ENCODE peak calls at places on chromosomes 1 and 21, in seven cellular contexts. A is Karpas-422; F is left ventricle myocardium inferior; K is CD4-positive, CD25-positive, alpha-beta regulatory T cell; X is transverse colon; T is mucosa of descending colon; I is GM23248. V is an unnamed sample. For H3K4me1 and H3K36me3, the result is how much of the 10 kb centered on the place peaks cover.

GRCh38 chr1:167003711-167004110 is 14.6 kb downstream of the MAEL start:
- DNase-seq in X (no peak), F (no peak), A (no peak), T (no peak), K (no peak), I (no peak), V (no peak)

GRCh38 chr21:32813265-32813903 is 41.8 kb upstream of the PAXBP1 start:
- DNase-seq in T (no peak), A (no peak), X (no peak), F (no peak), I (no peak), K (no peak), V (no peak)

GRCh38 chr1:27144349-27144748 is 10.6 kb downstream of the SLC9A1 start:
- DNase-seq in X (peak), T (peak), A (no peak), K (no peak), I (no peak), F (no peak), V (no peak)

GRCh38 chr21:41665766-41666595 is 100.9 kb downstream of the RIPK4 start:
- DNase-seq in A (no peak), K (no peak), X (no peak), F (no peak), I (no peak), T (no peak), V (no peak)

GRCh38 chr1:26693557-26694184 is 2.1 kb upstream of the ARID1A start:
- DNase-seq in X (no peak), T (no peak), K (no peak), A (no peak), I (peak), F (no peak), V (no peak)

GRCh38 chr1:29506678-29507225 is 270.4 kb downstream of the PTPRU start:
- DNase-seq in A (no peak), X (no peak), F (no peak), K (no peak), I (no peak), T (no peak), V (no peak)

GRCh38 chr1:55143686-55144085 is 71.5 kb downstream of the USP24 start:
- DNase-seq in K (no peak), I (no peak), T (no peak), A (peak), X (no peak), F (no peak), V (no peak)

GRCh38 chr21:45054927-45055612 is 19.3 kb upstream of the ADARB1 start:
- DNase-seq in X (no peak), T (no peak), K (no peak), A (no peak), F (no peak), I (no peak), V (no peak)

GRCh38 chr21:44485254-44485793 is 30.0 kb downstream of the LRRC3 start:
- DNase-seq in T (no peak), K (peak), X (no peak), F (no peak), A (peak), I (no peak), V (peak)

GRCh38 chr1:150692720-150693119 is 4.2 kb downstream of the GOLPH3L start:
- DNase-seq in T (no peak), K (no peak), F (no peak), X (no peak), A (no peak), I (no peak), V (no peak)

GRCh38 chr1:61568460-61569211 is 156.3 kb downstream of the TM2D1 start:
- DNase-seq in F (no peak), K (no peak), I (no peak), X (no peak), A (no peak), T (no peak), V (no peak)

GRCh38 chr1:108080448-108080847 is 115.5 kb upstream of the VAV3 start:
- DNase-seq in X (no peak), F (no peak), I (no peak), K (no peak), T (no peak), A (no peak), V (peak)

GRCh38 chr1:221543529-221544120 is 198.3 kb downstream of the DUSP10 start:
- DNase-seq in F (no peak), K (no peak), T (no peak), X (no peak), A (no peak), I (peak), V (no peak)

GRCh38 chr1:183989078-183989577 is 48.4 kb downstream of the COLGALT2 start:
- DNase-seq in A (no peak), K (no peak), X (no peak), I (peak), T (no peak), F (peak), V (no peak)

GRCh38 chr1:154599658-154600057 is 8.3 kb downstream of the ADAR start:
- DNase-seq in X (no peak), K (no peak), T (no peak), I (peak), A (no peak), F (no peak), V (no peak)

GRCh38 chr1:116489231-116489697 is 81.6 kb downstream of the CD58 start:
- DNase-seq in K (no peak), T (no peak), F (no peak), A (no peak), I (peak), X (peak), V (no peak)

GRCh38 chr1:145720556-145720877 is 1.2 kb downstream of the CD160 start:
- DNase-seq in K (no peak), I (peak), A (no peak), F (no peak), T (no peak), X (no peak), V (no peak)

GRCh38 chr21:16992448-16992847 is 520.4 kb upstream of the CXADR start:
- DNase-seq in K (no peak), F (no peak), X (no peak), T (no peak), A (no peak), I (no peak), V (no peak)

GRCh38 chr1:174262747-174263241 is 103.5 kb downstream of the RABGAP1L start:
- DNase-seq in I (peak), F (no peak), X (no peak), T (no peak), K (no peak), A (peak), V (no peak)

GRCh38 chr1:59360729-59361128 is 63.8 kb downstream of the FGGY start:
- DNase-seq in I (peak), X (no peak), A (no peak), K (no peak), T (no peak), F (no peak), V (no peak)

GRCh38 chr1:207084701-207085180 is 3.9 kb upstream of the C4BPB start:
- DNase-seq in I (peak), A (peak), K (peak), X (peak), F (no peak), T (no peak), V (peak)

GRCh38 chr1:178516110-178516509 is 3.2 kb downstream of the TEX35 start:
- DNase-seq in I (no peak), A (no peak), K (no peak), F (no peak), X (no peak), T (no peak), V (no peak)

GRCh38 chr1:89451011-89451410 is 73.6 kb upstream of the LRRC8B start:
- DNase-seq in A (no peak), X (no peak), F (no peak), K (no peak), I (peak), T (no peak), V (no peak)

GRCh38 chr1:114063544-114063943 is 84.3 kb downstream of the OLFML3 start:
- DNase-seq in A (peak), K (no peak), T (no peak), I (no peak), F (no peak), X (no peak), V (no peak)

GRCh38 chr1:200968469-200969410 is 54.8 kb downstream of the KIF21B start:
- DNase-seq in A (no peak), X (no peak), I (no peak), T (no peak), F (no peak), K (no peak), V (no peak)

GRCh38 chr1:219825355-219825754 is 103.0 kb downstream of the SLC30A10 start:
- DNase-seq in T (no peak), I (no peak), F (no peak), A (no peak), K (no peak), X (no peak), V (no peak)

GRCh38 chr1:180950321-180950720 is 37.6 kb downstream of the KIAA1614 start:
- DNase-seq in K (no peak), T (no peak), X (no peak), I (no peak), F (no peak), A (no peak), V (no peak)
- H3K4me1 ChIP-seq in K (under half), T (under half), X (under half), I (under half), F (under half), A (under half), V (under half)

GRCh38 chr1:244414543-244414942 is 37.2 kb downstream of the ADSS2 start:
- DNase-seq in A (no peak), K (no peak), I (peak), T (no peak), X (no peak), F (no peak), V (no peak)

GRCh38 chr1:244409648-244410164 is 42.0 kb downstream of the ADSS2 start:
- DNase-seq in F (no peak), K (no peak), A (no peak), T (no peak), X (no peak), I (no peak), V (no peak)

GRCh38 chr1:244413736-244414135 is 38.0 kb downstream of the ADSS2 start:
- DNase-seq in X (no peak), K (no peak), A (no peak), T (no peak), I (no peak), F (no peak), V (no peak)

GRCh38 chr1:244406337-244406736 is 45.4 kb downstream of the ADSS2 start:
- DNase-seq in I (no peak), F (no peak), K (no peak), X (no peak), T (no peak), A (no peak), V (no peak)

GRCh38 chr1:244412116-244412639 is 39.5 kb downstream of the ADSS2 start:
- DNase-seq in X (no peak), K (no peak), I (no peak), F (no peak), T (no peak), A (no peak), V (no peak)
- H3K36me3 ChIP-seq in X (under half), K (half or more), I (under half), F (half or more), T (under half), A (half or more), V (under half)

GRCh38 chr1:159990005-159990404 is 36.0 kb upstream of the SLAMF9 start:
- DNase-seq in K (no peak), T (no peak), I (no peak), F (no peak), A (no peak), X (no peak), V (no peak)

GRCh38 chr1:159987186-159987585 is 33.1 kb upstream of the SLAMF9 start:
- DNase-seq in I (no peak), T (no peak), K (no peak), F (no peak), A (no peak), X (no peak), V (no peak)

GRCh38 chr1:159988006-159988405 is 34.0 kb upstream of the SLAMF9 start:
- DNase-seq in A (no peak), I (no peak), X (no peak), T (no peak), K (no peak), F (no peak), V (no peak)

GRCh38 chr1:159991513-159991912 is 37.5 kb upstream of the SLAMF9 start:
- DNase-seq in K (no peak), X (no peak), I (peak), T (no peak), A (no peak), F (no peak), V (no peak)

DNA sequence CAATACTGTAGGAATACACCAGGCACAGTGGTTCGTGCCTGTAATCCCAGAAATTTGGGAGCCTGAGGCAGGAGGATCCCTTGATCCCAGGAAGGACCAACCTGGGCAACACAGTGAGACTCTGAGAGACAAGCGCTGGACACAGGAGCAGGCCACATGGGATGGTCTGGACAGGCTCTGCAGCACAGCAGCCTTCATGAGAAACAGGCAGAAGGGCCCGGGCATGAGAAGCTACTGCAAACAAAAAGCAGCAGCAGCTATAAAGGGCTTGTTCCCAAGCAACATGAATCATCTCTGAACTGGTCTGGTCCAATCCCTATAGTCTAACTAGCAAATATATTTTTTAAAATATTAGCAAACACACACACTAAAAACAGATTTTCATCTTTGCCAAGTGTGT is 35.5 kb upstream of the SLAMF9 start:
- DNase-seq in I (peak), X (no peak), F (no peak), A (peak), K (no peak), T (no peak), V (no peak)
- H3K4me1 ChIP-seq in I (under half), X (under half), F (under half), A (under half), K (under half), T (under half), V (under half)

GRCh38 chr1:19220080-19220846 is 10.2 kb upstream of the UBR4 start:
- DNase-seq in A (no peak), T (no peak), K (no peak), I (no peak), F (no peak), X (no peak), V (no peak)
- H3K36me3 ChIP-seq in A (under half), T (under half), K (half or more), I (under half), F (half or more), X (under half), V (under half)

DNA sequence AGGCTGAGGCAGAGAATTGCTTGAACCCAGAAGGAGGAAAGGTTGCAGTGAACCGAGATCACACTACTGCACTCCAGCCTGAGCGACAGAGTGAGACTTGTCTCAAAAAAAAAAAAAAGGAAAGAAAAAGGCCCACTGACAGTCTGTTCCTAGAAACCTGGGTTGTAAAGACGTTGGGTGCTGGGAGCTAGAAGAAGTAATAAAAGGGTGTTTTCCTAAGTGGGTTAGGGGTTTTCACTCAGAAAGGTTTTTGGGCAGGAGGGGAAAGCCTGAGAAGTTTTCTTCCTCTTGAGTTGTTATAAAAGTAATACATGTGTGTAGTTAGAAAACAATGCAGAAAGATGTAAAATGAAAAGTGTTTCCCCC is 25.4 kb downstream of the CELA3A start:
- DNase-seq in K (no peak), F (no peak), I (no peak), T (no peak), A (no peak), X (no peak), V (no peak)
- H3K4me1 ChIP-seq in K (under half), F (under half), I (under half), T (under half), A (under half), X (under half), V (under half)

GRCh38 chr1:171563675-171564074 is 58.4 kb upstream of the MYOCOS start:
- DNase-seq in I (peak), T (no peak), A (no peak), K (no peak), X (no peak), F (no peak), V (no peak)
- H3K36me3 ChIP-seq in I (half or more), T (under half), A (half or more), K (half or more), X (under half), F (half or more), V (under half)

GRCh38 chr1:40039245-40039756 is 1.2 kb upstream of the CAP1 start:
- DNase-seq in F (no peak), K (no peak), X (no peak), A (peak), I (no peak), T (no peak), V (peak)
- H3K4me1 ChIP-seq in F (half or more), K (half or more), X (half or more), A (under half), I (under half), T (half or more), V (half or more)

DNA sequence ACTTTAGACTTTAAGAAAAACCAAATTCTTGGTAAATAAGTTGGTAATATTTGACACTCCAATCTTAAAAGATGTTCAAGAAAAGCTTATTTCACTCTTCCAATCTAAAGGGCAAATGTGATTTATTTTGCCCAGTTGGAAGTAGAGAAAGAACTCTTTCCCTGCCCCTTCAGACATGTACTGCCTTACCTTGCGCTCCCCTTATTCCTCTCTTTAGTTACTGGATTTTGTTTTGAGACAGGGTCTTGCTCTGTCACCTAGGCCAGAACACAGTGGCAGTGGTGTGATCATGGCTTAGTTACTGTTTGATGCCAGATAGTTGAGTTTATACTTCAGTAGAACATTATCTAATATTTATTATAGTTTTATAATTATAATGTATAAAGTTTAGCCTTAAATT is 27.5 kb downstream of the FUBP1 start:
- DNase-seq in T (no peak), A (no peak), I (no peak), K (no peak), X (no peak), F (no peak), V (no peak)
- H3K36me3 ChIP-seq in T (under half), A (half or more), I (half or more), K (half or more), X (under half), F (half or more), V (under half)

DNA sequence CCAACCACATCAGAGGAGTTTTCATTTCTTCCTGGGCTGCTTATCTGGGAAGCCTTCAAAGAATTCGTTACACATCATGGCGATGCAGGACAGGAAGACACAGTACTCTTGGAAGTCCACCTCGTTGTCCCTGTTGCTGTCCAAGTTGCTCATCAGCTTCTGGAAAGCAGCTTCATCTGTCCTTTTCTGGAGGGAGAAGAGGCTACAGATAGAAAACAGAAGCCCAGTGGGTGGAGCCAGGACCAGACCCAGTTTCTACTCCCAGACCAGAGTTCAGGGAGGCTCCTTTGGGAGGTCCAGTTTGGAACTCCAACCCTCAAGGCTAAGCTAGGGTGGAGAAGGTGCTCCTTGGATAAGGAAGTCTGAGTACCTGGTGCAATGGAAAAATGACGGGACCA is 1.9 kb downstream of the S100A4 start:
- DNase-seq in K (no peak), X (no peak), A (no peak), F (no peak), I (peak), T (peak), V (no peak)
- H3K4me1 ChIP-seq in K (half or more), X (half or more), A (under half), F (half or more), I (half or more), T (under half), V (half or more)

V was measured in naive thymus-derived CD4-positive, alpha-beta T cell.